ENCODE peak calls at places on chromosomes 13 and 19, in ten cellular contexts. One of them, this sample, is unnamed. For H3K9me3, the result is how much of the 10 kb centered on the place peaks cover.

GRCh38 chr13:111880185-111880584 is 186.8 kb upstream of the SOX1 start:
- ATAC-seq in body of pancreas: no peak
- ATAC-seq in IMR-90: no peak
- ATAC-seq in heart left ventricle: no peak
- ATAC-seq in upper lobe of right lung: no peak
- ATAC-seq in lung: peak
- ATAC-seq in naive thymus-derived CD4-positive, alpha-beta T cell: no peak
- ATAC-seq in right cardiac atrium: no peak
- ATAC-seq in upper lobe of left lung: no peak
- ATAC-seq in CD8-positive, alpha-beta T cell: no peak
- ATAC-seq in this sample: no peak

GRCh38 chr19:623974-624373 is 9.4 kb downstream of the POLRMT start:
- ATAC-seq in naive thymus-derived CD4-positive, alpha-beta T cell: no peak
- ATAC-seq in heart left ventricle: no peak
- ATAC-seq in IMR-90: peak
- ATAC-seq in upper lobe of right lung: no peak
- ATAC-seq in body of pancreas: no peak
- ATAC-seq in right cardiac atrium: no peak
- ATAC-seq in upper lobe of left lung: no peak
- ATAC-seq in lung: no peak
- ATAC-seq in CD8-positive, alpha-beta T cell: no peak
- ATAC-seq in this sample: no peak

GRCh38 chr13:90717451-90717936 is 630.0 kb upstream of the MIR17HG start:
- ATAC-seq in lung: peak
- ATAC-seq in upper lobe of right lung: no peak
- ATAC-seq in naive thymus-derived CD4-positive, alpha-beta T cell: no peak
- ATAC-seq in CD8-positive, alpha-beta T cell: no peak
- ATAC-seq in right cardiac atrium: peak
- ATAC-seq in upper lobe of left lung: peak
- ATAC-seq in heart left ventricle: no peak
- ATAC-seq in IMR-90: no peak
- ATAC-seq in body of pancreas: peak
- ATAC-seq in this sample: no peak

GRCh38 chr13:39257642-39258041 is 219.4 kb downstream of the NHLRC3 start:
- ATAC-seq in upper lobe of left lung: no peak
- ATAC-seq in lung: no peak
- ATAC-seq in right cardiac atrium: peak
- ATAC-seq in upper lobe of right lung: no peak
- ATAC-seq in IMR-90: no peak
- ATAC-seq in naive thymus-derived CD4-positive, alpha-beta T cell: no peak
- ATAC-seq in CD8-positive, alpha-beta T cell: no peak
- ATAC-seq in body of pancreas: no peak
- ATAC-seq in heart left ventricle: peak
- ATAC-seq in this sample: no peak

GRCh38 chr19:10142701-10143375 is 23.1 kb upstream of the EIF3G start:
- ATAC-seq in upper lobe of left lung: no peak
- ATAC-seq in right cardiac atrium: no peak
- ATAC-seq in body of pancreas: no peak
- ATAC-seq in CD8-positive, alpha-beta T cell: peak
- ATAC-seq in heart left ventricle: no peak
- ATAC-seq in lung: peak
- ATAC-seq in upper lobe of right lung: peak
- ATAC-seq in naive thymus-derived CD4-positive, alpha-beta T cell: peak
- ATAC-seq in IMR-90: no peak
- ATAC-seq in this sample: no peak

GRCh38 chr19:50702870-50703829 is 16.5 kb downstream of the SHANK1 start:
- ATAC-seq in heart left ventricle: no peak
- ATAC-seq in IMR-90: peak
- ATAC-seq in right cardiac atrium: peak
- ATAC-seq in naive thymus-derived CD4-positive, alpha-beta T cell: no peak
- ATAC-seq in upper lobe of left lung: no peak
- ATAC-seq in upper lobe of right lung: peak
- ATAC-seq in CD8-positive, alpha-beta T cell: no peak
- ATAC-seq in body of pancreas: no peak
- ATAC-seq in lung: no peak
- ATAC-seq in this sample: no peak

GRCh38 chr13:69178000-69178399 is 929.6 kb upstream of the ATXN8OS start:
- ATAC-seq in lung: no peak
- ATAC-seq in IMR-90: no peak
- ATAC-seq in body of pancreas: no peak
- ATAC-seq in upper lobe of right lung: no peak
- ATAC-seq in right cardiac atrium: no peak
- ATAC-seq in heart left ventricle: no peak
- ATAC-seq in upper lobe of left lung: no peak
- ATAC-seq in naive thymus-derived CD4-positive, alpha-beta T cell: no peak
- ATAC-seq in CD8-positive, alpha-beta T cell: no peak
- ATAC-seq in this sample: no peak

GRCh38 chr19:46022431-46023310 is at the start of gene PGLYRP1:
- ATAC-seq in naive thymus-derived CD4-positive, alpha-beta T cell: no peak
- ATAC-seq in upper lobe of right lung: peak
- ATAC-seq in upper lobe of left lung: no peak
- ATAC-seq in right cardiac atrium: peak
- ATAC-seq in body of pancreas: no peak
- ATAC-seq in heart left ventricle: peak
- ATAC-seq in lung: no peak
- ATAC-seq in IMR-90: peak
- ATAC-seq in CD8-positive, alpha-beta T cell: no peak
- ATAC-seq in this sample: no peak

GRCh38 chr13:27375686-27376326 is 48.6 kb upstream of the GTF3A start:
- ATAC-seq in right cardiac atrium: peak
- ATAC-seq in body of pancreas: peak
- ATAC-seq in upper lobe of left lung: peak
- ATAC-seq in upper lobe of right lung: peak
- ATAC-seq in IMR-90: peak
- ATAC-seq in lung: no peak
- ATAC-seq in heart left ventricle: peak
- ATAC-seq in CD8-positive, alpha-beta T cell: peak
- ATAC-seq in naive thymus-derived CD4-positive, alpha-beta T cell: no peak
- ATAC-seq in this sample: no peak

GRCh38 chr13:36131215-36131930 is at the start of gene DCLK1:
- ATAC-seq in upper lobe of left lung: peak
- ATAC-seq in upper lobe of right lung: peak
- ATAC-seq in naive thymus-derived CD4-positive, alpha-beta T cell: no peak
- ATAC-seq in CD8-positive, alpha-beta T cell: no peak
- ATAC-seq in IMR-90: peak
- ATAC-seq in heart left ventricle: peak
- ATAC-seq in body of pancreas: peak
- ATAC-seq in right cardiac atrium: peak
- ATAC-seq in lung: peak
- ATAC-seq in this sample: peak

GRCh38 chr13:89375839-89376238 is 1704.7 kb downstream of the SLITRK5 start:
- ATAC-seq in lung: no peak
- ATAC-seq in IMR-90: peak
- ATAC-seq in body of pancreas: peak
- ATAC-seq in naive thymus-derived CD4-positive, alpha-beta T cell: no peak
- ATAC-seq in upper lobe of left lung: no peak
- ATAC-seq in heart left ventricle: peak
- ATAC-seq in CD8-positive, alpha-beta T cell: no peak
- ATAC-seq in upper lobe of right lung: no peak
- ATAC-seq in right cardiac atrium: no peak
- ATAC-seq in this sample: no peak

GRCh38 chr13:32537580-32538233 is 888 bp downstream of the N4BP2L2 start:
- ATAC-seq in upper lobe of left lung: peak
- ATAC-seq in CD8-positive, alpha-beta T cell: no peak
- ATAC-seq in lung: peak
- ATAC-seq in naive thymus-derived CD4-positive, alpha-beta T cell: no peak
- ATAC-seq in upper lobe of right lung: peak
- ATAC-seq in IMR-90: peak
- ATAC-seq in heart left ventricle: peak
- ATAC-seq in right cardiac atrium: peak
- ATAC-seq in body of pancreas: no peak
- ATAC-seq in this sample: peak

GRCh38 chr13:114260818-114261217 is 20.6 kb upstream of the UPF3A start:
- ATAC-seq in lung: no peak
- ATAC-seq in IMR-90: no peak
- ATAC-seq in CD8-positive, alpha-beta T cell: no peak
- ATAC-seq in heart left ventricle: no peak
- ATAC-seq in body of pancreas: no peak
- ATAC-seq in right cardiac atrium: no peak
- ATAC-seq in naive thymus-derived CD4-positive, alpha-beta T cell: no peak
- ATAC-seq in upper lobe of left lung: no peak
- ATAC-seq in upper lobe of right lung: no peak
- ATAC-seq in this sample: no peak

GRCh38 chr13:107202371-107203023 is 634.6 kb upstream of the ARGLU1 start:
- ATAC-seq in heart left ventricle: peak
- ATAC-seq in naive thymus-derived CD4-positive, alpha-beta T cell: no peak
- ATAC-seq in upper lobe of left lung: no peak
- ATAC-seq in lung: no peak
- ATAC-seq in upper lobe of right lung: peak
- ATAC-seq in IMR-90: no peak
- ATAC-seq in body of pancreas: peak
- ATAC-seq in right cardiac atrium: peak
- ATAC-seq in CD8-positive, alpha-beta T cell: no peak
- ATAC-seq in this sample: peak

GRCh38 chr13:25378528-25378927 is 6.8 kb downstream of the ATP8A2 start:
- ATAC-seq in naive thymus-derived CD4-positive, alpha-beta T cell: no peak
- ATAC-seq in upper lobe of left lung: no peak
- ATAC-seq in body of pancreas: no peak
- ATAC-seq in upper lobe of right lung: no peak
- ATAC-seq in lung: no peak
- ATAC-seq in CD8-positive, alpha-beta T cell: no peak
- ATAC-seq in right cardiac atrium: no peak
- ATAC-seq in heart left ventricle: no peak
- ATAC-seq in IMR-90: no peak
- ATAC-seq in this sample: no peak

GRCh38 chr19:12345197-12345596 is 11.8 kb upstream of the ZNF563 start:
- ATAC-seq in CD8-positive, alpha-beta T cell: no peak
- ATAC-seq in upper lobe of right lung: no peak
- ATAC-seq in upper lobe of left lung: no peak
- ATAC-seq in right cardiac atrium: no peak
- ATAC-seq in heart left ventricle: no peak
- ATAC-seq in IMR-90: no peak
- ATAC-seq in naive thymus-derived CD4-positive, alpha-beta T cell: no peak
- ATAC-seq in body of pancreas: no peak
- ATAC-seq in lung: no peak
- ATAC-seq in this sample: no peak
- H3K9me3 ChIP-seq in CD8-positive, alpha-beta T cell: under half
- H3K9me3 ChIP-seq in upper lobe of right lung: under half
- H3K9me3 ChIP-seq in upper lobe of left lung: under half
- H3K9me3 ChIP-seq in right cardiac atrium: under half
- H3K9me3 ChIP-seq in heart left ventricle: half or more
- H3K9me3 ChIP-seq in IMR-90: under half
- H3K9me3 ChIP-seq in naive thymus-derived CD4-positive, alpha-beta T cell: under half
- H3K9me3 ChIP-seq in body of pancreas: under half
- H3K9me3 ChIP-seq in lung: under half
- H3K9me3 ChIP-seq in this sample: half or more

GRCh38 chr13:33789067-33789606 is 28.8 kb upstream of the RFC3 start:
- ATAC-seq in heart left ventricle: no peak
- ATAC-seq in IMR-90: no peak
- ATAC-seq in upper lobe of left lung: no peak
- ATAC-seq in CD8-positive, alpha-beta T cell: no peak
- ATAC-seq in naive thymus-derived CD4-positive, alpha-beta T cell: no peak
- ATAC-seq in upper lobe of right lung: no peak
- ATAC-seq in right cardiac atrium: no peak
- ATAC-seq in body of pancreas: no peak
- ATAC-seq in lung: no peak
- ATAC-seq in this sample: no peak

GRCh38 chr13:33785384-33785783 is 32.6 kb upstream of the RFC3 start:
- ATAC-seq in naive thymus-derived CD4-positive, alpha-beta T cell: peak
- ATAC-seq in right cardiac atrium: no peak
- ATAC-seq in lung: no peak
- ATAC-seq in IMR-90: no peak
- ATAC-seq in body of pancreas: peak
- ATAC-seq in CD8-positive, alpha-beta T cell: no peak
- ATAC-seq in heart left ventricle: no peak
- ATAC-seq in upper lobe of right lung: no peak
- ATAC-seq in upper lobe of left lung: no peak
- ATAC-seq in this sample: no peak

GRCh38 chr13:33793726-33794125 is 24.2 kb upstream of the RFC3 start:
- ATAC-seq in body of pancreas: no peak
- ATAC-seq in upper lobe of left lung: no peak
- ATAC-seq in IMR-90: no peak
- ATAC-seq in right cardiac atrium: no peak
- ATAC-seq in CD8-positive, alpha-beta T cell: no peak
- ATAC-seq in naive thymus-derived CD4-positive, alpha-beta T cell: no peak
- ATAC-seq in heart left ventricle: no peak
- ATAC-seq in upper lobe of right lung: no peak
- ATAC-seq in lung: no peak
- ATAC-seq in this sample: no peak

GRCh38 chr13:33787051-33787591 is 30.8 kb upstream of the RFC3 start:
- ATAC-seq in lung: no peak
- ATAC-seq in IMR-90: peak
- ATAC-seq in body of pancreas: no peak
- ATAC-seq in CD8-positive, alpha-beta T cell: peak
- ATAC-seq in right cardiac atrium: no peak
- ATAC-seq in upper lobe of left lung: peak
- ATAC-seq in heart left ventricle: no peak
- ATAC-seq in upper lobe of right lung: peak
- ATAC-seq in naive thymus-derived CD4-positive, alpha-beta T cell: peak
- ATAC-seq in this sample: no peak

DNA sequence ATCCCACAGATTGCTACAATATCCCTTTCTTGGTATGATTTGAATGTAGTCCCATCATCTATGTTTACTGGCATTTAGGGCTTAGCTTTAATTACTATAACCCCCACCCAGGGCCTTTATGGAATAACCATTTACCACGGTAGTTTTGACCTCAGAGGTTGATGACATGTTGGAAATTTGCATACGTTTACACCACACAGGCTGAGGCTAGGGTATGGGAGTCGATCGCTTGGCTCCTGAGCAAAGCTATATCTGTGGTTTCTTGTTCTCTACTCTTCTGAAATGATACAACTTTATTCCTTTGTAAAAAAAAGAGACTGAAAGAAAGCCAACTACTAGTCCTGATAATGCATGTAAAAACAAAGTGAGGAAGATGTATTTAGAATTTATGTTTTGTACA is 28.2 kb upstream of the RFC3 start:
- ATAC-seq in right cardiac atrium: no peak
- ATAC-seq in lung: no peak
- ATAC-seq in heart left ventricle: no peak
- ATAC-seq in upper lobe of right lung: no peak
- ATAC-seq in CD8-positive, alpha-beta T cell: no peak
- ATAC-seq in IMR-90: no peak
- ATAC-seq in upper lobe of left lung: no peak
- ATAC-seq in naive thymus-derived CD4-positive, alpha-beta T cell: no peak
- ATAC-seq in body of pancreas: no peak
- ATAC-seq in this sample: no peak
- H3K4me3 ChIP-seq in right cardiac atrium: no peak
- H3K4me3 ChIP-seq in lung: no peak
- H3K4me3 ChIP-seq in heart left ventricle: no peak
- H3K4me3 ChIP-seq in upper lobe of right lung: no peak
- H3K4me3 ChIP-seq in CD8-positive, alpha-beta T cell: no peak
- H3K4me3 ChIP-seq in IMR-90: no peak
- H3K4me3 ChIP-seq in upper lobe of left lung: no peak
- H3K4me3 ChIP-seq in naive thymus-derived CD4-positive, alpha-beta T cell: no peak
- H3K4me3 ChIP-seq in body of pancreas: no peak
- H3K4me3 ChIP-seq in this sample: no peak

GRCh38 chr13:103350147-103350546 is 283.9 kb upstream of the SLC10A2 start:
- ATAC-seq in right cardiac atrium: no peak
- ATAC-seq in IMR-90: no peak
- ATAC-seq in upper lobe of left lung: no peak
- ATAC-seq in upper lobe of right lung: no peak
- ATAC-seq in body of pancreas: no peak
- ATAC-seq in naive thymus-derived CD4-positive, alpha-beta T cell: no peak
- ATAC-seq in lung: no peak
- ATAC-seq in CD8-positive, alpha-beta T cell: no peak
- ATAC-seq in heart left ventricle: no peak
- ATAC-seq in this sample: no peak
- H3K9me3 ChIP-seq in right cardiac atrium: under half
- H3K9me3 ChIP-seq in IMR-90: under half
- H3K9me3 ChIP-seq in upper lobe of left lung: under half
- H3K9me3 ChIP-seq in upper lobe of right lung: under half
- H3K9me3 ChIP-seq in body of pancreas: under half
- H3K9me3 ChIP-seq in naive thymus-derived CD4-positive, alpha-beta T cell: under half
- H3K9me3 ChIP-seq in lung: under half
- H3K9me3 ChIP-seq in CD8-positive, alpha-beta T cell: under half
- H3K9me3 ChIP-seq in heart left ventricle: under half
- H3K9me3 ChIP-seq in this sample: under half

GRCh38 chr19:16366433-16367268 is 42.0 kb downstream of the KLF2 start:
- ATAC-seq in IMR-90: no peak
- ATAC-seq in right cardiac atrium: no peak
- ATAC-seq in upper lobe of right lung: peak
- ATAC-seq in naive thymus-derived CD4-positive, alpha-beta T cell: peak
- ATAC-seq in heart left ventricle: no peak
- ATAC-seq in body of pancreas: no peak
- ATAC-seq in lung: no peak
- ATAC-seq in upper lobe of left lung: peak
- ATAC-seq in CD8-positive, alpha-beta T cell: no peak
- ATAC-seq in this sample: peak
- H3K4me3 ChIP-seq in IMR-90: no peak
- H3K4me3 ChIP-seq in right cardiac atrium: no peak
- H3K4me3 ChIP-seq in upper lobe of right lung: no peak
- H3K4me3 ChIP-seq in naive thymus-derived CD4-positive, alpha-beta T cell: peak
- H3K4me3 ChIP-seq in heart left ventricle: no peak
- H3K4me3 ChIP-seq in body of pancreas: no peak
- H3K4me3 ChIP-seq in lung: no peak
- H3K4me3 ChIP-seq in upper lobe of left lung: no peak
- H3K4me3 ChIP-seq in CD8-positive, alpha-beta T cell: peak
- H3K4me3 ChIP-seq in this sample: no peak